ENCODE peak calls at places on chromosome 18, in four cellular contexts. L, I, Q and Z are unnamed samples.

GRCh38 chr18:43396266-43396665 is 119.0 kb upstream of the SYT4 start:
- DNase-seq in I (no peak), L (peak), Q (peak), Z (peak)

GRCh38 chr18:48330016-48330991 is 78.9 kb downstream of the ZBTB7C start:
- DNase-seq in I (peak), Q (peak), L (no peak), Z (peak)

GRCh38 chr18:59718108-59719057 is 21.2 kb upstream of the CCBE1 start:
- DNase-seq in I (no peak), Q (peak), L (no peak), Z (peak)

GRCh38 chr18:65737346-65737745 is 13.5 kb upstream of the CDH7 start:
- DNase-seq in I (no peak), L (peak), Q (no peak), Z (no peak)

GRCh38 chr18:72410399-72410798 is 133.7 kb downstream of the CBLN2 start:
- DNase-seq in I (no peak), Q (no peak), L (no peak), Z (peak)

GRCh38 chr18:57709335-57709734 is 87.7 kb upstream of the NARS1 start:
- DNase-seq in I (no peak), Q (no peak), L (no peak), Z (no peak)

GRCh38 chr18:9117980-9118841 is 15.7 kb downstream of the NDUFV2 start:
- DNase-seq in L (no peak), I (no peak), Q (peak), Z (peak)

GRCh38 chr18:63149200-63149587 is 170.4 kb downstream of the BCL2 start:
- DNase-seq in L (peak), Q (no peak), I (no peak), Z (no peak)

GRCh38 chr18:74412106-74412880 is 44.8 kb downstream of the DIPK1C start:
- DNase-seq in I (no peak), L (peak), Q (no peak), Z (no peak)

GRCh38 chr18:33201509-33201926 is 239.0 kb downstream of the CCDC178 start:
- DNase-seq in I (no peak), L (peak), Q (peak), Z (peak)
- TF ChIP-seq CTCF in I (peak), L (peak), Q (peak), Z (peak)

DNA sequence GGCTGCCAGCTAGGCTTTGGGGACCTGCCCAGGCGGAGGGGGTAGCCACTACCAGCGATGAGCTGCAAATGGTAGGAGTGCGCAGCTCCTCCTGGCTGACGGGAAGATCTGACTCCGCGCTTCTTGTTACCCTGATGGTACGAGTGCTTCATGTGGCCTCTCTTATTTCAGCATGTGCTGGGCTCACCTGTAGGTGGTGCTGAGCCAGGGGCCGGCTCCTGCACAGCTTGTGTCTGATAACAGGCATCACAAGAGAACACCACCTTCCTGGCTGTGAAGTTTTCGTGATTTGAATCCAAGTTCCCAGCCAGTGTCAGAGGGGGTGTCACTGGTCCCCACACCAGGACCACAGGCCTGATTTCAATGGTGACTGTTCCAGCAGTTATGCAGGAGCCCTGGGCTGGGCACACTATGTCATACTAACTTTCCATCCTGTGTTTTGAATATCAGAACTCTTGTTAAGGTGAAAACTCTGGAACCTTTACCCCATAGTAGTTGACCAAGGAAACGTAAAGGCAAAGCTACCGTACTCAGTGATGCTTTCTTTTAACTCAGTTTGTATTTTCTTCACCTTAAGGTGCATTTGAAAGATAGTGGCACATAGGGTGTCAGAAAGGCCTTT is 28.0 kb downstream of the APCDD1 start:
- DNase-seq in L (no peak), I (no peak), Q (no peak), Z (no peak)
- TF ChIP-seq CTCF in L (no peak), I (no peak), Q (no peak), Z (no peak)

GRCh38 chr18:21853020-21853419 is 112.4 kb downstream of the MIB1 start:
- DNase-seq in I (no peak), L (peak), Q (no peak), Z (no peak)
- TF ChIP-seq CTCF in I (no peak), L (no peak), Q (no peak), Z (no peak)

DNA sequence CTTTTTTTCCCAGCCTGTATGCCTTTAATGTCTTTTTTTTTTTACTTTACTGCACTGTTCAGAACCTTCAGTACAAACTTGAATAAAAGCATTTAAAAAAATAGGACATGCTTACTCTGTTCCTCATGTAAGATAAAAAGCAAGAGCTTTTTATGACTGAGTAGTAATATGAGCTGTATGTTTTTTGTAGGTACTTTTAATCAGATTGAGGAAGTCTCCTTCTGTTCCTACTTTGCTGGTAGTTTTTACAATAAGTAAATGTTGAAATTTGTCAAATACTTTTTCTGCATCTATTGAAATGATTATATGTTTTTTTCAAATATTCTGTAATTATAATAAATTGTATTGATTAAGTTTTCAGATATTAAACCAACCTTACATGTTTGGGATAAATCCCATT is 189.8 kb downstream of the FAM210A start:
- DNase-seq in L (no peak), Q (no peak), I (no peak), Z (no peak)
- TF ChIP-seq CTCF in L (no peak), Q (no peak), I (no peak), Z (no peak)

GRCh38 chr18:14075196-14075595 is 57.0 kb downstream of the ZNF519 start:
- DNase-seq in I (no peak), Q (no peak), L (no peak), Z (no peak)
- TF ChIP-seq CTCF in I (no peak), Q (no peak), L (peak), Z (no peak)